ENCODE peak calls at places on chromosomes 5 and 9, in seven cellular contexts. D is suprapubic skin, Y is fibroblast of lung, N is psoas muscle, Z is SK-N-SH, E is heart left ventricle, P is pancreas. L is an unnamed sample.

GRCh38 chr5:36273809-36274526 is 27.7 kb downstream of the RANBP3L start:
- DNase-seq in D (no peak), Y (no peak), N (no peak), Z (no peak), E (no peak), P (no peak), L (no peak)

GRCh38 chr5:151092750-151093149 is 11.9 kb upstream of the TNIP1 start:
- DNase-seq in D (no peak), Y (peak; percentile 86), N (peak; percentile 83), Z (no peak), E (no peak), P (no peak), L (no peak)

GRCh38 chr9:133349965-133350624 is 2.1 kb downstream of the RPL7A start:
- DNase-seq in D (no peak), Y (no peak), N (no peak), Z (no peak), E (no peak), P (no peak), L (no peak)

GRCh38 chr5:35309365-35310130 is 79.3 kb upstream of the PRLR start:
- DNase-seq in D (no peak), Y (no peak), N (no peak), Z (no peak), E (no peak), P (no peak), L (no peak)

GRCh38 chr5:34626036-34626435 is 30.1 kb upstream of the RAI14 start:
- DNase-seq in D (no peak), Y (peak; percentile 87), N (no peak), Z (no peak), E (no peak), P (no peak), L (no peak)

GRCh38 chr9:30301271-30301963 is 2083.0 kb upstream of the ACO1 start:
- DNase-seq in D (no peak), Y (no peak), N (no peak), Z (no peak), E (no peak), P (no peak), L (no peak)

GRCh38 chr9:105475302-105475701 is 27.5 kb downstream of the FSD1L start:
- DNase-seq in D (no peak), Y (peak; percentile 70), N (no peak), Z (no peak), E (no peak), P (no peak), L (no peak)

GRCh38 chr9:96376926-96377874 is 6.3 kb downstream of the SLC35D2 start:
- DNase-seq in D (no peak), Y (peak; percentile 87), N (no peak), Z (no peak), E (no peak), P (no peak), L (no peak)

GRCh38 chr5:2549902-2550301 is 201.6 kb downstream of the IRX2 start:
- DNase-seq in D (no peak), Y (no peak), N (no peak), Z (no peak), E (no peak), P (no peak), L (no peak)

GRCh38 chr9:91905958-91906585 is 44.0 kb downstream of the ROR2 start:
- DNase-seq in D (no peak), Y (no peak), N (no peak), Z (no peak), E (no peak), P (no peak), L (no peak)

GRCh38 chr5:93599427-93600146 is 16.6 kb downstream of the NR2F1 start:
- DNase-seq in D (no peak), Y (peak; percentile 91), N (no peak), Z (peak; percentile 44), E (no peak), P (no peak), L (no peak)

GRCh38 chr9:115213777-115214428 is 95.9 kb upstream of the TNC start:
- DNase-seq in D (no peak), Y (peak; percentile 97), N (no peak), Z (peak; percentile 10), E (peak; percentile 10), P (no peak), L (no peak)

GRCh38 chr5:141969783-141970741 is 1.2 kb downstream of the RNF14 start:
- DNase-seq in D (no peak), Y (peak; percentile 11), N (no peak), Z (no peak), E (no peak), P (no peak), L (no peak)

GRCh38 chr5:173321886-173322285 is 6.3 kb downstream of the STC2 start:
- DNase-seq in D (no peak), Y (no peak), N (no peak), Z (no peak), E (no peak), P (no peak), L (no peak)

GRCh38 chr5:173324115-173325001 is 3.9 kb downstream of the STC2 start:
- DNase-seq in D (peak; percentile 85), Y (peak; percentile 79), N (peak; percentile 66), Z (peak; percentile 94), E (peak; percentile 82), P (peak; percentile 94), L (no peak)

GRCh38 chr5:173325091-173325698 is 3.0 kb downstream of the STC2 start:
- DNase-seq in D (peak; percentile 60), Y (no peak), N (no peak), Z (no peak), E (no peak), P (no peak), L (no peak)

GRCh38 chr5:173323799-173324114 is 4.5 kb downstream of the STC2 start:
- DNase-seq in D (no peak), Y (no peak), N (no peak), Z (no peak), E (no peak), P (no peak), L (no peak)

DNA sequence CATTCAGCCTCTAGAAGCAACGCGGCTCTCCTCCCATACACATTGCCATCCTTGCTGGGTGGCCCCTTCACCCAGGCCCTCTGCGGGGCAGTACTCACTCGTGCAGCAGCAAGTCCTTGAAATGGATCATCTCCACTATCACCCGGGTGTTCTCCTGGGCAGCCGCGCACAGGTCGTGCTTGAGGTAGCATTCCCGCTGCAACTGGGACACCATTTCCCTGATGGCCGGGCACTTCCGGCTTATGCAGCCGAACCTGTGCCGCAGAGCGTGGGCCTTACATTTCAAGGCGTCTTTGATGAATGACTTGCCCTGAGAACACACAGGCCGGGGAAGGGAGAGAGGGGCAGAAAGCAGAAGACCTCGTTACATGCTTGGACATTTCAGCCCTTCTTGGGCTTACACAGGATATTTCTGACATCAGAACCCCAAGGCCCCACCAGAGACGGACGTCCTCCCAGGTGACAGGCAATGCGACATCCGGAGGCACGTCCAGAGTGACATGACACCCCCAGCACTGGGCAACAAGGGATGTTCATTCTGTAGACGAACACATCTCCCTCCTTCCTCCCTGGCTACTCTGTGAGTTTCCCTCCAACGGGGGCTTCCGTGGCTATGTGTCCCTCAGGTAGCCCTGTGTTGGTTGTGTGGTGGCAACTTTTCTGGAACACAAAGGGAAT is 5.0 kb downstream of the STC2 start:
- DNase-seq in D (peak; percentile 64), Y (no peak), N (no peak), Z (no peak), E (no peak), P (no peak), L (no peak)
- TF ChIP-seq CTCF in D (no peak), Y (no peak), N (no peak), Z (no peak), E (no peak), P (no peak), L (no peak)

DNA sequence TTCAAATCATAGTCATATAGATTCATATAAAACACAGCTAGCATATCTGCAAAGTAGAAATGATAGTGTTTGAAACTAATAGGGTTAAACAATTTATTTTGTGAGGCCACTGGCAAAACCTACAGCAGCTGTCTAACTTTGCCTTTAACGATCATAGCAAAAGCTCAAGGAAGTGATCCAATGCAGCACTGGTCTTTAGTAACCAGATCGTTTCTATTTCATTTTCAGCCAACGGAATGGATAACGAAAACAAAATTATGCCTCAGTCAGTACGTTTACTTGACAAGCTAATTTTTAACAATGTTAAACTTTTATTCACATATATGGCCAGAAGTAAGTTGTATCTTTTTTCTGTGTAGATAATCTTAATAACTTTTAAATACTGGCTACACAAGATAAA is 17.7 kb downstream of the MLLT3 start:
- DNase-seq in D (no peak), Y (peak; percentile 34), N (no peak), Z (no peak), E (no peak), P (no peak), L (no peak)
- H3K27ac ChIP-seq in D (no peak overlapping the region), Y (peak overlapping the region; percentile 37), N (peak overlapping the region; percentile 33), Z (no peak overlapping the region), E (peak overlapping the region; percentile 51), P (peak overlapping the region; percentile 15), L (no peak overlapping the region)

GRCh38 chr9:111411266-111411665 is 72.9 kb downstream of the ECPAS start:
- DNase-seq in D (no peak), Y (no peak), N (no peak), Z (no peak), E (no peak), P (no peak), L (no peak)

GRCh38 chr9:111412280-111412679 is 71.9 kb downstream of the ECPAS start:
- DNase-seq in D (no peak), Y (no peak), N (no peak), Z (no peak), E (no peak), P (no peak), L (no peak)

GRCh38 chr9:111405701-111406100 is 75.7 kb upstream of the OR2K2 start:
- DNase-seq in D (no peak), Y (no peak), N (no peak), Z (no peak), E (no peak), P (no peak), L (no peak)

GRCh38 chr9:111407813-111408212 is 76.4 kb downstream of the ECPAS start:
- DNase-seq in D (no peak), Y (no peak), N (no peak), Z (no peak), E (no peak), P (no peak), L (no peak)
- H3K9me3 ChIP-seq in D (no peaks in the 10 kb centered on the region), Y (no peaks in the 10 kb centered on the region), N (peaks cover 7% of the 10 kb centered on the region), Z (peaks cover 11% of the 10 kb centered on the region), E (no peaks in the 10 kb centered on the region), P (no peaks in the 10 kb centered on the region), L (no peaks in the 10 kb centered on the region)

GRCh38 chr5:139268364-139269202 is 25.0 kb upstream of the MATR3 start:
- DNase-seq in D (no peak), Y (no peak), N (no peak), Z (no peak), E (no peak), P (no peak), L (no peak)
- TF ChIP-seq CTCF in D (no peak), Y (no peak), N (no peak), Z (no peak), E (no peak), P (no peak), L (peak; percentile 32)

DNA sequence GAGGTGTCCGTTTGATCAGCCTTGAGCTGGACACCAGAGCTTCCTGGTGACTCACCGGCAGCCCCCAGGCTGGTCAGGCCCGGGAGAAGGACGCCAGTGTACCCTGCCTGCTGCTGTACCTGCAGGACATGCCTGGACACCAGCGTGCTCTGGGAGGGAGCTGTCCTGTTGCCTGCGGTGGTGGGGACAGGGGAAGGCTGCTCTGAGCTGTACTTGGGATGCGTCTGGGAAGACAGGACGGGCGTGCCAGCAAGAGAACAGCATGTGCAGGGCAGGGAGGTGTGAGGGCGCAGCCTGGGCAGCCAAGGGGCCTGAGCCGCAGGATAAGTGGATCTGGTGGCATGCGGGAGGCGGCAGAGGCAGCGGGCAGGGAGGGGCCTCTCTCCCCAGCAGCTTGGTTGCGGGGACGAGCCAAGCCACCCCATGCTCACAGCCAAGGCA is 32.8 kb upstream of the TTLL11 start:
- DNase-seq in D (no peak), Y (peak; percentile 20), N (no peak), Z (peak; percentile 56), E (no peak), P (no peak), L (peak; percentile 32)
- H3K27ac ChIP-seq in D (no peak overlapping the region), Y (no peak overlapping the region), N (no peak overlapping the region), Z (no peak overlapping the region), E (no peak overlapping the region), P (no peak overlapping the region), L (no peak overlapping the region)

GRCh38 chr9:29129763-29130162 is 1556.5 kb upstream of the C9orf72 start:
- DNase-seq in D (no peak), Y (no peak), N (no peak), Z (no peak), E (no peak), P (no peak), L (no peak)
- H3K9me3 ChIP-seq in D (peaks cover 13% of the 10 kb centered on the region), Y (no peaks in the 10 kb centered on the region), N (no peaks in the 10 kb centered on the region), Z (peaks cover 13% of the 10 kb centered on the region), E (no peaks in the 10 kb centered on the region), P (no peaks in the 10 kb centered on the region), L (peaks cover 6% of the 10 kb centered on the region)